ENCODE peak calls at places on chromosomes 4 and X, in five cellular contexts. X is mucosa of descending colon, A is fibroblast of mammary gland, T is choroid plexus epithelial cell, V is cardiac fibroblast. G is an unnamed sample.

GRCh38 chr4:1726146-1726934 is 5.0 kb downstream of the TACC3 start:
- DNase-seq in X (peak; percentile 89), A (peak; percentile 80), T (peak; percentile 84), V (peak; percentile 88), G (peak; percentile 88)

GRCh38 chrX:135740683-135741149 is 27.3 kb downstream of the CT45A3 start:
- DNase-seq in X (no peak), A (no peak), T (peak; percentile 8), V (peak; percentile 0), G (no peak)

GRCh38 chr4:118360101-118360500 is 7.3 kb upstream of the PRSS12 start:
- DNase-seq in X (no peak), A (no peak), T (no peak), V (no peak), G (no peak)

GRCh38 chrX:40273356-40274050 is 175.7 kb upstream of the BCOR start:
- DNase-seq in X (no peak), A (no peak), T (no peak), V (no peak), G (peak; percentile 50)

GRCh38 chr4:70718811-70719604 is 2.8 kb upstream of the RUFY3 start:
- DNase-seq in X (no peak), A (no peak), T (no peak), V (no peak), G (no peak)

GRCh38 chrX:69538321-69538876 is 34.3 kb downstream of the NALF2 start:
- DNase-seq in X (peak; percentile 71), A (peak; percentile 47), T (peak; percentile 69), V (peak; percentile 59), G (peak; percentile 72)

GRCh38 chrX:119990409-119990994 is 47.0 kb upstream of the NKAP start:
- DNase-seq in X (peak; percentile 51), A (no peak), T (no peak), V (no peak), G (no peak)

GRCh38 chr4:17561195-17561909 is 15.6 kb upstream of the LAP3 start:
- DNase-seq in X (no peak), A (peak; percentile 93), T (peak; percentile 23), V (peak; percentile 55), G (peak; percentile 30)

GRCh38 chrX:53714580-53715335 is 28.2 kb upstream of the HUWE1 start:
- DNase-seq in X (no peak), A (peak; percentile 55), T (peak; percentile 71), V (peak; percentile 38), G (peak; percentile 34)

GRCh38 chr4:140095694-140096482 is 58.1 kb downstream of the MAML3 start:
- DNase-seq in X (no peak), A (peak; percentile 99), T (peak; percentile 92), V (peak; percentile 99), G (peak; percentile 99)

GRCh38 chrX:12825801-12826200 is 34.6 kb downstream of the PRPS2 start:
- DNase-seq in X (no peak), A (no peak), T (peak; percentile 14), V (peak; percentile 15), G (peak; percentile 8)

GRCh38 chr4:57020467-57021101 is 41.9 kb downstream of the POLR2B start:
- DNase-seq in X (no peak), A (peak; percentile 91), T (peak; percentile 78), V (peak; percentile 91), G (peak; percentile 94)

GRCh38 chr4:113383111-113383785 is 333.8 kb downstream of the ANK2 start:
- DNase-seq in X (no peak), A (peak; percentile 93), T (peak; percentile 63), V (peak; percentile 95), G (peak; percentile 98)

GRCh38 chr4:2159931-2160330 is 82.0 kb downstream of the HAUS3 start:
- DNase-seq in X (no peak), A (no peak), T (no peak), V (no peak), G (no peak)

GRCh38 chr4:152083348-152083747 is 322.5 kb upstream of the GATB start:
- DNase-seq in X (no peak), A (no peak), T (no peak), V (no peak), G (no peak)

GRCh38 chr4:151407466-151408379 is 1.3 kb upstream of the FHIP1A start:
- DNase-seq in X (peak; percentile 70), A (no peak), T (no peak), V (no peak), G (no peak)

GRCh38 chr4:15779336-15779735 is 1.2 kb downstream of the CD38 start:
- DNase-seq in X (no peak), A (peak; percentile 63), T (peak; percentile 83), V (peak; percentile 75), G (peak; percentile 81)

GRCh38 chrX:68261060-68261672 is 172.1 kb downstream of the OPHN1 start:
- DNase-seq in X (no peak), A (peak; percentile 41), T (peak; percentile 22), V (peak; percentile 33), G (peak; percentile 17)

GRCh38 chr4:128168701-128169100 is 107.6 kb downstream of the LARP1B start:
- DNase-seq in X (no peak), A (no peak), T (no peak), V (no peak), G (no peak)

GRCh38 chrX:116526010-116526409 is 63.2 kb upstream of the CT83 start:
- DNase-seq in X (no peak), A (no peak), T (no peak), V (no peak), G (no peak)

GRCh38 chr4:186095406-186095805 is 9.1 kb upstream of the FAM149A start:
- DNase-seq in X (no peak), A (no peak), T (no peak), V (no peak), G (no peak)

GRCh38 chr4:140374130-140374477 is 658 bp downstream of the SCOC start:
- DNase-seq in X (no peak), A (peak; percentile 12), T (no peak), V (no peak), G (no peak)

GRCh38 chrX:2694868-2695267 is 3.8 kb downstream of the CD99 start:
- DNase-seq in X (no peak), A (peak; percentile 63), T (no peak), V (peak; percentile 36), G (no peak)

GRCh38 chrX:51747671-51748070 is 4.4 kb downstream of the GSPT2 start:
- DNase-seq in X (no peak), A (peak; percentile 46), T (no peak), V (peak; percentile 13), G (peak; percentile 45)

GRCh38 chrX:21747523-21747922 is 10.4 kb downstream of the SMPX start:
- DNase-seq in X (no peak), A (no peak), T (no peak), V (peak; percentile 24), G (peak; percentile 66)

GRCh38 chr4:25619601-25620000 is 36.0 kb upstream of the SLC34A2 start:
- DNase-seq in X (no peak), A (no peak), T (no peak), V (no peak), G (no peak)

GRCh38 chr4:190014771-190015537 is 12.1 kb downstream of the FRG2 start:
- DNase-seq in X (no peak), A (no peak), T (peak; percentile 29), V (no peak), G (no peak)

GRCh38 chrX:145393702-145394235 is 146.5 kb downstream of the SPANXN1 start:
- DNase-seq in X (peak; percentile 10), A (no peak), T (no peak), V (no peak), G (no peak)

GRCh38 chr4:152970102-152970820 is 34.1 kb downstream of the FHDC1 start:
- DNase-seq in X (no peak), A (peak; percentile 25), T (peak; percentile 28), V (no peak), G (no peak)

DNA sequence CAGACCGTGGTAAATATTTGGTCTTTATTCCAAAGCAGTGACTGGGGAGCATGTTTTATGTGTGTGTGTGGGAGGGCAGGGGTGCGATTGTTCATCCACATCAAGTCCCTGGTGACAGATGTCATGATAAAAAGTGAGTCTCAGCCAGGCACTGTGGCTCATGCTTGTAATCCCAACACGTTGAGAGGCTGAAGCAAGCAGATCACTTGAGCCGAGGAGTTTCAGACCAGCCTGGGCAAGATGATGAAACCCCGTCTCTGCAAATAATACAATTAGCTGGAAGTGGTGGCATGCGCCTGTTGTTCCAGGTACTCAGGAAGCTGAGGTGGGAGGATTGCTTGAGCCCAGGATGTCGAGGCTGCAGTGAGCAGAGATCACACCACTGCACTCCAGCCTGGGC is 153.5 kb downstream of the PDGFRA start:
- DNase-seq in X (no peak), A (no peak), T (no peak), V (no peak), G (no peak)
- H3K4me3 ChIP-seq in X (no peak overlapping the region), A (no peak overlapping the region), T (no peak overlapping the region), V (no peak overlapping the region), G (no peak overlapping the region)

DNA sequence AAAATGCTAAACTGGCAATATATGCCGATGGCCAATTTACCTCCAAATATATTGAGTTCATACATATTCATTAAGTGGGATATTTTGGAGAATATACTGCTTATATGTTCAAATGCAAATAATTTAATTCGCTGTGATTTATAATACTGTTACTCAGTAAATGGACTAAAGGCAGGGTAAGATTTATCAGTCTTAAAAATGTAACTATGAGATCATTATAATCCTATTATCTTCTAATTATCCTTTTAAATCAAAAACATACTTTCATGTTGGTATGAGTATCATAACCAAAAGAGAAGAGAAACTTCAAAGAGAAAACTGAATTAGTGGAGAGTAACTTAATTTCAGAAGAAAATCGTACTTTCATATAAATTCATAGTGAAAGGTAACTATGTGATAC is 44.6 kb downstream of the FAT4 start:
- DNase-seq in X (no peak), A (no peak), T (no peak), V (no peak), G (no peak)
- H3K4me3 ChIP-seq in X (no peak overlapping the region), A (no peak overlapping the region), T (no peak overlapping the region), V (no peak overlapping the region), G (no peak overlapping the region)

GRCh38 chrX:137569470-137569891 is 3.6 kb downstream of the ZIC3 start:
- DNase-seq in X (no peak), A (no peak), T (no peak), V (no peak), G (no peak)

GRCh38 chrX:137574102-137574783 is 8.3 kb downstream of the ZIC3 start:
- DNase-seq in X (no peak), A (no peak), T (peak; percentile 86), V (no peak), G (no peak)

GRCh38 chrX:137575596-137576255 is 9.8 kb downstream of the ZIC3 start:
- DNase-seq in X (no peak), A (no peak), T (no peak), V (no peak), G (no peak)

GRCh38 chrX:137574784-137575298 is 8.9 kb downstream of the ZIC3 start:
- DNase-seq in X (no peak), A (no peak), T (no peak), V (no peak), G (no peak)

GRCh38 chrX:137573356-137574101 is 7.6 kb downstream of the ZIC3 start:
- DNase-seq in X (no peak), A (no peak), T (no peak), V (no peak), G (no peak)
- H3K4me3 ChIP-seq in X (no peak overlapping the region), A (no peak overlapping the region), T (peak overlapping the region; percentile 49), V (no peak overlapping the region), G (no peak overlapping the region)

GRCh38 chr4:24560770-24561415 is 23.5 kb downstream of the DHX15 start:
- DNase-seq in X (no peak), A (peak; percentile 37), T (peak; percentile 31), V (peak; percentile 32), G (no peak)

GRCh38 chr4:24568425-24568824 is 15.9 kb downstream of the DHX15 start:
- DNase-seq in X (no peak), A (peak; percentile 41), T (no peak), V (peak; percentile 36), G (peak; percentile 36)

GRCh38 chr4:24561438-24562139 is 22.8 kb downstream of the DHX15 start:
- DNase-seq in X (no peak), A (no peak), T (no peak), V (no peak), G (no peak)

GRCh38 chr4:24564488-24564887 is 19.9 kb downstream of the DHX15 start:
- DNase-seq in X (no peak), A (no peak), T (peak; percentile 56), V (peak; percentile 44), G (peak; percentile 56)

GRCh38 chr4:24565054-24565453 is 19.3 kb downstream of the DHX15 start:
- DNase-seq in X (no peak), A (no peak), T (peak; percentile 37), V (no peak), G (no peak)
- H3K4me3 ChIP-seq in X (no peak overlapping the region), A (no peak overlapping the region), T (no peak overlapping the region), V (no peak overlapping the region), G (no peak overlapping the region)